ENCODE peak calls at places on chromosomes 12 and 14, in nine cellular contexts. H, M, R, L, V, J, G, X and Q are unnamed samples. For H3K4me1, the result is how much of the 10 kb centered on the place peaks cover.

GRCh38 chr14:48398675-48399282 is 723.4 kb upstream of the MDGA2 start:
- DNase-seq in H (no peak), M (peak), R (no peak), L (no peak), V (peak), J (no peak), G (no peak), X (no peak), Q (no peak)

GRCh38 chr12:93442411-93443340 is 929 bp upstream of the UBE2N start:
- DNase-seq in H (no peak), M (peak), R (no peak), L (no peak), V (no peak), J (no peak), G (no peak), X (no peak), Q (no peak)

GRCh38 chr12:62711626-62712305 is 223.2 kb downstream of the PPM1H start:
- DNase-seq in H (no peak), M (no peak), R (no peak), L (no peak), V (no peak), J (no peak), G (no peak), X (no peak), Q (no peak)

GRCh38 chr12:13707829-13708228 is 273.6 kb downstream of the GRIN2B start:
- DNase-seq in H (no peak), M (no peak), R (no peak), L (no peak), V (no peak), J (no peak), G (no peak), X (no peak), Q (no peak)

GRCh38 chr12:4169522-4169921 is 104.0 kb upstream of the CCND2 start:
- DNase-seq in H (no peak), M (no peak), R (no peak), L (no peak), V (no peak), J (no peak), G (no peak), X (no peak), Q (no peak)

GRCh38 chr12:43241971-43242370 is 310.0 kb downstream of the ADAMTS20 start:
- DNase-seq in H (no peak), M (no peak), R (no peak), L (no peak), V (no peak), J (no peak), G (no peak), X (no peak), Q (no peak)

GRCh38 chr14:20412422-20412821 is 879 bp downstream of the TEP1 start:
- DNase-seq in H (no peak), M (peak), R (no peak), L (no peak), V (no peak), J (peak), G (no peak), X (no peak), Q (no peak)

GRCh38 chr12:7081037-7081436 is 11.2 kb downstream of the C1R start:
- DNase-seq in H (no peak), M (no peak), R (no peak), L (no peak), V (no peak), J (no peak), G (peak), X (peak), Q (no peak)

GRCh38 chr14:72104011-72104613 is 171.9 kb downstream of the RGS6 start:
- DNase-seq in H (peak), M (peak), R (no peak), L (no peak), V (peak), J (peak), G (no peak), X (no peak), Q (no peak)

GRCh38 chr12:101743724-101744472 is 4.6 kb upstream of the SYCP3 start:
- DNase-seq in H (no peak), M (peak), R (no peak), L (no peak), V (no peak), J (no peak), G (no peak), X (no peak), Q (no peak)

GRCh38 chr12:69350002-69350626 is 1.9 kb downstream of the LYZ start:
- DNase-seq in H (no peak), M (no peak), R (no peak), L (no peak), V (no peak), J (no peak), G (no peak), X (no peak), Q (no peak)

GRCh38 chr12:460301-461230 is 827 bp downstream of the B4GALNT3 start:
- DNase-seq in H (peak), M (peak), R (no peak), L (peak), V (peak), J (peak), G (peak), X (no peak), Q (peak)

GRCh38 chr12:11718768-11719253 is 69.3 kb downstream of the ETV6 start:
- DNase-seq in H (no peak), M (no peak), R (no peak), L (no peak), V (no peak), J (no peak), G (no peak), X (no peak), Q (no peak)

GRCh38 chr12:11981174-11981733 is 89.5 kb upstream of the BCL2L14 start:
- DNase-seq in H (no peak), M (peak), R (no peak), L (no peak), V (no peak), J (peak), G (no peak), X (no peak), Q (peak)

GRCh38 chr14:69395929-69396328 is 2.2 kb downstream of the ERH start:
- DNase-seq in H (no peak), M (no peak), R (no peak), L (no peak), V (no peak), J (no peak), G (no peak), X (no peak), Q (no peak)

GRCh38 chr12:8648598-8649205 is 13.9 kb downstream of the MFAP5 start:
- DNase-seq in H (no peak), M (peak), R (no peak), L (no peak), V (no peak), J (no peak), G (no peak), X (no peak), Q (no peak)

GRCh38 chr12:10366875-10367274 is 23.0 kb downstream of the KLRK1 start:
- DNase-seq in H (no peak), M (no peak), R (no peak), L (no peak), V (no peak), J (no peak), G (no peak), X (no peak), Q (peak)

GRCh38 chr12:18970603-18971002 is 158.9 kb upstream of the PLEKHA5 start:
- DNase-seq in H (no peak), M (no peak), R (no peak), L (no peak), V (no peak), J (no peak), G (no peak), X (no peak), Q (no peak)

GRCh38 chr14:105197274-105197673 is 16.2 kb upstream of the NUDT14 start:
- DNase-seq in H (no peak), M (no peak), R (no peak), L (peak), V (no peak), J (no peak), G (no peak), X (no peak), Q (no peak)

GRCh38 chr14:25406818-25407217 is 356.9 kb upstream of the STXBP6 start:
- DNase-seq in H (no peak), M (peak), R (no peak), L (no peak), V (peak), J (no peak), G (no peak), X (no peak), Q (no peak)

GRCh38 chr14:94965551-94966339 is 191.6 kb downstream of the DICER1 start:
- DNase-seq in H (no peak), M (no peak), R (no peak), L (no peak), V (no peak), J (no peak), G (no peak), X (no peak), Q (no peak)

GRCh38 chr12:102740157-102741032 is 176.6 kb downstream of the PAH start:
- DNase-seq in H (no peak), M (no peak), R (no peak), L (no peak), V (no peak), J (no peak), G (no peak), X (no peak), Q (no peak)

GRCh38 chr12:19574606-19575005 is 135.3 kb downstream of the AEBP2 start:
- DNase-seq in H (no peak), M (no peak), R (no peak), L (no peak), V (no peak), J (no peak), G (no peak), X (no peak), Q (no peak)

GRCh38 chr14:31921741-31922140 is 155.4 kb upstream of the ARHGAP5 start:
- DNase-seq in H (no peak), M (no peak), R (no peak), L (no peak), V (no peak), J (no peak), G (no peak), X (no peak), Q (no peak)

GRCh38 chr14:61559641-61560201 is 135.6 kb upstream of the HIF1A start:
- DNase-seq in H (no peak), M (no peak), R (no peak), L (no peak), V (no peak), J (no peak), G (no peak), X (peak), Q (no peak)

GRCh38 chr12:132367852-132368251 is 38.5 kb upstream of the GALNT9 start:
- DNase-seq in H (peak), M (no peak), R (no peak), L (no peak), V (no peak), J (no peak), G (no peak), X (no peak), Q (no peak)

GRCh38 chr12:57746025-57746424 is 1.2 kb downstream of the TSPAN31 start:
- DNase-seq in H (no peak), M (no peak), R (no peak), L (no peak), V (no peak), J (no peak), G (no peak), X (no peak), Q (no peak)
- H3K4me3 ChIP-seq in H (no peak), M (no peak), R (peak), L (peak), V (no peak), J (no peak), G (no peak), X (no peak), Q (peak)

GRCh38 chr12:128316078-128316477 is 49.1 kb downstream of the TMEM132C start:
- DNase-seq in H (no peak), M (no peak), R (no peak), L (no peak), V (no peak), J (no peak), G (no peak), X (no peak), Q (no peak)

GRCh38 chr12:128318946-128319345 is 52.0 kb downstream of the TMEM132C start:
- DNase-seq in H (no peak), M (no peak), R (no peak), L (no peak), V (no peak), J (no peak), G (no peak), X (no peak), Q (no peak)

GRCh38 chr12:128322341-128322740 is 55.4 kb downstream of the TMEM132C start:
- DNase-seq in H (no peak), M (no peak), R (no peak), L (no peak), V (no peak), J (no peak), G (no peak), X (no peak), Q (no peak)

GRCh38 chr12:128314611-128315010 is 47.6 kb downstream of the TMEM132C start:
- DNase-seq in H (no peak), M (no peak), R (no peak), L (no peak), V (no peak), J (no peak), G (no peak), X (no peak), Q (no peak)

DNA sequence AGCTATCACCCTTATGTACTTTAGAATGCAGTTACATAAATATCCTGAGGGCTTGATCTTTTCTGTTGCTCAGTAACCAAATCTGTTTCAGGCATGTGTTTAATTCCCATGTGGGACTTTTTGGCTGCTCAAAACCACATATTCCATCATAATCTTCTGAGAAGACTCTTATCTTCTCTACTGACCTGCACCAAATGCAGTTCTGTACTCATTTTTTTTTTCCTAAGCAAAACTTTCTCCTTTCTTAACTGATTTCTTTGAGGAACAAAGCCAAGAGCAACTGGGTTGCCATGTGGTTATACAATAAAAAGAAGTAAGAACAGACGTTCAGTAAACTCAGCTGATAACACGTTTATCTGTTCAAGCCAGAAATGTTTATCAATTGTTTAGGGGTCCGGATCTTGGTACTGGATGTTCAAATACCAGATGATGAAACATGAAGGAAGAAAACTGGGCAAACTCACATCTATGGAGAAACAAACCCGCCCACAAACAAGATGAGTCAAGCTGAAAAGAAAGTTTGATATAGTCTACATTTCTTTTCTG is 50.1 kb downstream of the TMEM132C start:
- DNase-seq in H (no peak), M (no peak), R (no peak), L (no peak), V (peak), J (no peak), G (no peak), X (no peak), Q (no peak)
- H3K4me1 ChIP-seq in H (under half), M (under half), R (under half), L (under half), V (under half), J (under half), G (under half), X (under half), Q (under half)

GRCh38 chr14:38255673-38256357 is at the start of gene CLEC14A:
- DNase-seq in H (peak), M (peak), R (no peak), L (peak), V (peak), J (peak), G (peak), X (peak), Q (peak)

GRCh38 chr14:38257500-38257899 is 1.6 kb upstream of the CLEC14A start:
- DNase-seq in H (no peak), M (no peak), R (no peak), L (no peak), V (no peak), J (no peak), G (no peak), X (no peak), Q (no peak)

GRCh38 chr14:38255408-38255672 is 553 bp downstream of the CLEC14A start:
- DNase-seq in H (peak), M (peak), R (no peak), L (peak), V (peak), J (no peak), G (no peak), X (no peak), Q (no peak)

GRCh38 chr14:38254565-38255407 is 1.1 kb downstream of the CLEC14A start:
- DNase-seq in H (no peak), M (no peak), R (no peak), L (peak), V (no peak), J (no peak), G (no peak), X (peak), Q (no peak)

GRCh38 chr14:38256358-38256840 is 506 bp upstream of the CLEC14A start:
- DNase-seq in H (no peak), M (peak), R (no peak), L (no peak), V (peak), J (peak), G (peak), X (no peak), Q (peak)
- H3K27ac ChIP-seq in H (peak), M (no peak), R (no peak), L (peak), V (no peak), J (no peak), G (no peak), X (no peak), Q (no peak)

GRCh38 chr12:24839268-24839791 is 109.6 kb downstream of the BCAT1 start:
- DNase-seq in H (no peak), M (peak), R (no peak), L (no peak), V (no peak), J (no peak), G (no peak), X (no peak), Q (no peak)
- H3K4me3 ChIP-seq in H (no peak), M (peak), R (no peak), L (no peak), V (no peak), J (no peak), G (no peak), X (no peak), Q (no peak)